ENCODE peak calls at places on chromosomes 4 and X, in four cellular contexts. E, T, Q and B are unnamed samples.

GRCh38 chr4:118751634-118752293 is 66.6 kb downstream of the METTL14 start:
- DNase-seq in E (no peak), T (no peak), Q (no peak), B (no peak)

GRCh38 chr4:91280551-91281290 is 1023.0 kb upstream of the GRID2 start:
- DNase-seq in T (no peak), Q (no peak), E (no peak), B (no peak)

GRCh38 chr4:38601244-38601915 is 62.6 kb upstream of the KLF3 start:
- DNase-seq in Q (no peak), T (no peak), E (no peak), B (no peak)

GRCh38 chr4:153143527-153144348 is 60.5 kb upstream of the TRIM2 start:
- DNase-seq in T (no peak), Q (peak; percentile 93), E (no peak), B (no peak)

GRCh38 chrX:55488268-55488558 is 1.4 kb downstream of the USP51 start:
- DNase-seq in T (no peak), Q (no peak), E (no peak), B (no peak)

GRCh38 chrX:10254746-10255145 is 98.0 kb downstream of the CLCN4 start:
- DNase-seq in E (no peak), T (no peak), Q (no peak), B (no peak)

GRCh38 chrX:16212436-16212835 is 45.2 kb downstream of the MAGEB17 start:
- DNase-seq in T (no peak), E (no peak), Q (no peak), B (no peak)

GRCh38 chr4:3445111-3445820 is 3.5 kb downstream of the HGFAC start:
- DNase-seq in Q (no peak), E (no peak), T (no peak), B (no peak)

GRCh38 chr4:54065282-54066087 is 1.1 kb upstream of the CHIC2 start:
- DNase-seq in T (no peak), E (no peak), Q (no peak), B (no peak)

GRCh38 chrX:40471965-40472648 is 108.7 kb upstream of the ATP6AP2 start:
- DNase-seq in Q (peak; percentile 74), T (peak; percentile 42), E (no peak), B (no peak)

GRCh38 chr4:123783936-123784335 is 387.3 kb downstream of the SPRY1 start:
- DNase-seq in E (no peak), Q (peak; percentile 26), T (no peak), B (no peak)

GRCh38 chrX:21524008-21524407 is 134.1 kb downstream of the KLHL34 start:
- DNase-seq in Q (no peak), E (no peak), T (no peak), B (no peak)

GRCh38 chr4:11635336-11635735 is 206.6 kb upstream of the HS3ST1 start:
- DNase-seq in T (no peak), E (no peak), Q (no peak), B (no peak)

GRCh38 chr4:37082912-37083311 is 161.6 kb upstream of the NWD2 start:
- DNase-seq in Q (no peak), E (no peak), T (no peak), B (no peak)

GRCh38 chr4:119329837-119330620 is 8.1 kb upstream of the FABP2 start:
- DNase-seq in T (no peak), E (no peak), Q (no peak), B (no peak)

GRCh38 chr4:111530446-111530845 is 614.8 kb upstream of the FAM241A start:
- DNase-seq in Q (no peak), T (no peak), E (no peak), B (no peak)

GRCh38 chr4:114607086-114607485 is 8.5 kb downstream of the UGT8 start:
- DNase-seq in T (no peak), E (no peak), Q (no peak), B (no peak)

GRCh38 chr4:38160487-38161207 is 200.4 kb downstream of the PTTG2 start:
- DNase-seq in Q (peak; percentile 84), T (no peak), E (peak; percentile 13), B (peak; percentile 87)

GRCh38 chr4:8194306-8195242 is 4.5 kb upstream of the SH3TC1 start:
- DNase-seq in Q (no peak), E (no peak), T (no peak), B (no peak)